ENCODE peak calls at places on chromosome 7, in nine cellular contexts. T is SK-N-SH; C is T-helper 1 cell; L is stimulated activated CD8-positive, alpha-beta memory T cell treated with anti-CD3 and anti-CD28 coated beads, Interleukin-4, amount 100 ng/mL, for 24 hours; D is HFFc6; O is lower lobe of right lung; I is adipocyte; A is MCF 10A; Q is NCI-H1417. U is an unnamed sample.

GRCh38 chr7:101817031-101817929 is at the start of gene CUX1:
- DNase-seq in T (peak; percentile 75), C (peak; percentile 14), L (peak; percentile 11), D (no peak), O (peak; percentile 60), I (peak; percentile 59), A (peak; percentile 38), Q (peak; percentile 65), U (peak; percentile 17)

GRCh38 chr7:55441668-55442305 is 76.7 kb downstream of the LANCL2 start:
- DNase-seq in T (peak; percentile 75), C (no peak), L (no peak), D (peak; percentile 79), O (no peak), I (peak; percentile 53), A (peak; percentile 25), Q (peak; percentile 29), U (peak; percentile 92)

GRCh38 chr7:83155996-83156395 is 6.7 kb downstream of the PCLO start:
- DNase-seq in T (no peak), C (no peak), L (no peak), D (no peak), O (no peak), I (no peak), A (no peak), Q (no peak), U (no peak)

GRCh38 chr7:41878331-41879112 is 175.6 kb upstream of the INHBA start:
- DNase-seq in T (no peak), C (no peak), L (no peak), D (no peak), O (no peak), I (peak; percentile 21), A (no peak), Q (no peak), U (no peak)

GRCh38 chr7:22576941-22577927 is 77.2 kb upstream of the STEAP1B start:
- DNase-seq in T (no peak), C (no peak), L (no peak), D (peak; percentile 92), O (no peak), I (peak; percentile 96), A (peak; percentile 95), Q (no peak), U (peak; percentile 99)

GRCh38 chr7:142443614-142444013 is 185.8 kb upstream of the PRSS58 start:
- DNase-seq in T (no peak), C (no peak), L (no peak), D (no peak), O (no peak), I (no peak), A (no peak), Q (no peak), U (no peak)

GRCh38 chr7:36276428-36277246 is 113.0 kb upstream of the ANLN start:
- DNase-seq in T (no peak), C (no peak), L (no peak), D (no peak), O (no peak), I (no peak), A (no peak), Q (no peak), U (no peak)

GRCh38 chr7:151921451-151921850 is 34.8 kb upstream of the GALNTL5 start:
- DNase-seq in T (no peak), C (no peak), L (no peak), D (no peak), O (no peak), I (no peak), A (no peak), Q (no peak), U (no peak)

GRCh38 chr7:131404226-131404911 is 76.7 kb downstream of the MKLN1 start:
- DNase-seq in T (no peak), C (no peak), L (no peak), D (no peak), O (no peak), I (no peak), A (no peak), Q (no peak), U (no peak)

GRCh38 chr7:94244760-94245159 is 149.9 kb upstream of the COL1A2 start:
- DNase-seq in T (no peak), C (no peak), L (no peak), D (no peak), O (no peak), I (peak; percentile 23), A (peak; percentile 32), Q (no peak), U (no peak)

GRCh38 chr7:145860809-145861208 is 255.8 kb upstream of the CNTNAP2 start:
- DNase-seq in T (no peak), C (no peak), L (no peak), D (no peak), O (no peak), I (no peak), A (no peak), Q (no peak), U (no peak)

GRCh38 chr7:44062903-44063295 is 2.5 kb downstream of the PGAM2 start:
- DNase-seq in T (no peak), C (no peak), L (no peak), D (no peak), O (peak; percentile 6), I (no peak), A (no peak), Q (no peak), U (no peak)

GRCh38 chr7:101154693-101155102 is 422 bp downstream of the AP1S1 start:
- DNase-seq in T (no peak), C (no peak), L (no peak), D (no peak), O (no peak), I (peak; percentile 44), A (no peak), Q (no peak), U (no peak)

GRCh38 chr7:107506683-107507339 is 37.0 kb downstream of the GPR22 start:
- DNase-seq in T (no peak), C (no peak), L (no peak), D (no peak), O (peak; percentile 83), I (no peak), A (peak; percentile 60), Q (no peak), U (no peak)

GRCh38 chr7:127803626-127804025 is 151.6 kb downstream of the SND1 start:
- DNase-seq in T (peak; percentile 42), C (no peak), L (no peak), D (no peak), O (no peak), I (no peak), A (peak; percentile 59), Q (no peak), U (no peak)

GRCh38 chr7:140924019-140924820 is 509 bp downstream of the BRAF start:
- DNase-seq in T (peak; percentile 94), C (peak; percentile 77), L (peak; percentile 48), D (peak; percentile 41), O (peak; percentile 85), I (peak; percentile 91), A (peak; percentile 58), Q (peak; percentile 94), U (peak; percentile 67)

GRCh38 chr7:123682690-123683089 is 27.0 kb downstream of the LMOD2 start:
- DNase-seq in T (no peak), C (no peak), L (no peak), D (peak; percentile 69), O (no peak), I (peak; percentile 87), A (peak; percentile 58), Q (peak; percentile 26), U (peak; percentile 80)